ENCODE peak calls at places on chromosome X, in ten cellular contexts. D, K, P, Z, M, I, J, A, S and O are unnamed samples.

GRCh38 chrX:12701625-12702024 is 89.6 kb upstream of the PRPS2 start:
- DNase-seq in D (peak), K (peak), P (peak), J (no peak), Z (no peak), S (peak), A (peak), M (peak), I (no peak), O (peak)

GRCh38 chrX:131067216-131067615 is 9.1 kb downstream of the ARHGAP36 start:
- DNase-seq in Z (no peak), S (no peak), D (no peak), A (no peak), I (no peak), K (no peak), P (no peak), J (no peak), M (no peak), O (no peak)

GRCh38 chrX:135536883-135537282 is 16.4 kb downstream of the INTS6L start:
- DNase-seq in Z (no peak), I (no peak), P (no peak), M (no peak), S (no peak), K (no peak), A (no peak), D (no peak), J (no peak), O (no peak)

GRCh38 chrX:47579537-47579936 is 2.7 kb upstream of the TIMP1 start:
- DNase-seq in D (peak), P (peak), Z (no peak), I (no peak), J (no peak), M (no peak), A (peak), S (peak), K (no peak), O (peak)

GRCh38 chrX:9759340-9759739 is 6.3 kb downstream of the GPR143 start:
- DNase-seq in J (no peak), A (no peak), I (no peak), P (no peak), M (no peak), Z (no peak), K (no peak), D (no peak), S (no peak), O (no peak)

GRCh38 chrX:121191779-121192178 is 144.4 kb downstream of the GLUD2 start:
- DNase-seq in A (no peak), S (no peak), I (no peak), K (no peak), M (no peak), P (no peak), Z (no peak), D (no peak), J (no peak), O (no peak)

GRCh38 chrX:47577424-47577823 is 4.8 kb upstream of the TIMP1 start:
- DNase-seq in I (no peak), P (no peak), D (peak), M (no peak), J (no peak), A (no peak), S (no peak), Z (no peak), K (no peak), O (no peak)

GRCh38 chrX:140821280-140821679 is 111.7 kb downstream of the LINC00632 start:
- DNase-seq in A (no peak), D (no peak), S (no peak), I (no peak), J (no peak), Z (no peak), K (no peak), P (no peak), M (peak), O (no peak)

GRCh38 chrX:9340619-9341304 is 124.1 kb upstream of the TBL1X start:
- DNase-seq in D (peak), Z (peak), S (peak), J (no peak), P (no peak), K (no peak), I (no peak), M (peak), A (no peak), O (peak)

GRCh38 chrX:9293051-9293496 is 171.8 kb upstream of the TBL1X start:
- DNase-seq in I (no peak), M (no peak), K (no peak), P (no peak), D (no peak), J (no peak), S (no peak), A (no peak), Z (no peak), O (no peak)

GRCh38 chrX:56284269-56284668 is 52.1 kb downstream of the KLF8 start:
- DNase-seq in S (no peak), P (no peak), Z (no peak), J (no peak), D (no peak), K (no peak), I (no peak), A (peak), M (peak), O (no peak)

GRCh38 chrX:38117485-38117884 is 103.2 kb downstream of the SRPX start:
- DNase-seq in Z (no peak), S (no peak), K (no peak), P (no peak), I (peak), M (no peak), J (no peak), D (peak), A (no peak), O (no peak)

GRCh38 chrX:135432453-135432852 is 10.7 kb downstream of the SMIM10L2A start:
- DNase-seq in K (no peak), Z (no peak), P (no peak), M (no peak), A (no peak), S (no peak), I (no peak), J (no peak), D (no peak), O (no peak)

GRCh38 chrX:18709833-18710232 is 2.4 kb downstream of the PPEF1 start:
- DNase-seq in K (no peak), M (no peak), A (no peak), J (no peak), I (no peak), Z (no peak), S (no peak), P (no peak), D (no peak), O (peak)

GRCh38 chrX:108270739-108271396 is 167.4 kb downstream of the COL4A6 start:
- DNase-seq in M (no peak), I (no peak), S (peak), Z (no peak), D (peak), J (no peak), P (no peak), K (no peak), A (no peak), O (no peak)

GRCh38 chrX:155068165-155068564 is 2.8 kb downstream of the CMC4 start:
- DNase-seq in I (no peak), M (no peak), D (peak), J (no peak), A (no peak), K (no peak), Z (no peak), S (peak), P (peak), O (peak)

GRCh38 chrX:45435481-45435880 is 234.8 kb upstream of the DIPK2B start:
- DNase-seq in K (no peak), J (no peak), P (no peak), Z (no peak), I (no peak), S (no peak), A (no peak), M (no peak), D (peak), O (no peak)

GRCh38 chrX:49053223-49054072 is 5.4 kb upstream of the CCDC120 start:
- DNase-seq in K (peak), I (no peak), Z (peak), J (peak), S (peak), D (peak), P (peak), M (peak), A (peak), O (no peak)

GRCh38 chrX:132480581-132481203 is 8.1 kb downstream of the MBNL3 start:
- DNase-seq in A (peak), K (no peak), P (no peak), J (no peak), Z (no peak), D (peak), M (peak), I (no peak), S (peak), O (peak)

GRCh38 chrX:71493111-71493613 is 39.7 kb upstream of the OGT start:
- DNase-seq in S (peak), D (peak), P (no peak), A (peak), I (peak), K (no peak), J (no peak), Z (peak), M (no peak), O (no peak)

GRCh38 chrX:103446665-103447302 is 70.4 kb downstream of the BEX3 start:
- DNase-seq in M (no peak), Z (no peak), S (peak), P (no peak), J (no peak), D (no peak), I (peak), K (no peak), A (no peak), O (peak)

GRCh38 chrX:101117701-101118100 is 19.7 kb downstream of the CENPI start:
- DNase-seq in A (no peak), S (peak), I (no peak), P (no peak), J (no peak), M (no peak), K (no peak), D (peak), Z (no peak), O (no peak)

GRCh38 chrX:53074987-53075386 is 7.2 kb upstream of the TSPYL2 start:
- DNase-seq in P (no peak), A (no peak), K (no peak), Z (no peak), M (no peak), D (no peak), J (no peak), S (no peak), I (no peak), O (no peak)

GRCh38 chrX:53239474-53239873 is 14.5 kb upstream of the KDM5C start:
- DNase-seq in I (no peak), D (no peak), K (no peak), J (no peak), M (peak), P (peak), S (no peak), A (no peak), Z (no peak), O (no peak)

GRCh38 chrX:19129694-19130093 is 7.4 kb upstream of the ADGRG2 start:
- DNase-seq in J (no peak), I (no peak), M (no peak), S (no peak), D (no peak), K (no peak), P (no peak), Z (no peak), A (no peak), O (no peak)

GRCh38 chrX:10756365-10756915 is 136.1 kb upstream of the MID1 start:
- DNase-seq in I (peak), Z (no peak), K (no peak), S (peak), J (no peak), A (no peak), P (peak), M (no peak), D (peak), O (peak)

GRCh38 chrX:147935156-147935758 is 23.5 kb downstream of the FMR1 start:
- DNase-seq in K (no peak), D (no peak), P (no peak), Z (no peak), A (no peak), M (no peak), J (no peak), S (no peak), I (no peak), O (no peak)

GRCh38 chrX:135688137-135688536 is 25.3 kb upstream of the CT45A1 start:
- DNase-seq in J (no peak), K (no peak), A (no peak), D (no peak), P (no peak), S (no peak), Z (no peak), I (no peak), M (no peak), O (no peak)

GRCh38 chrX:68931345-68931744 is 102.5 kb downstream of the EFNB1 start:
- DNase-seq in J (no peak), P (no peak), D (no peak), Z (no peak), M (no peak), K (no peak), S (no peak), A (peak), I (no peak), O (no peak)

GRCh38 chrX:150018931-150019331 is 80.6 kb upstream of the EOLA2 start:
- DNase-seq in K (no peak), P (no peak), A (no peak), J (no peak), Z (no peak), M (no peak), I (no peak), D (peak), S (peak), O (peak)

DNA sequence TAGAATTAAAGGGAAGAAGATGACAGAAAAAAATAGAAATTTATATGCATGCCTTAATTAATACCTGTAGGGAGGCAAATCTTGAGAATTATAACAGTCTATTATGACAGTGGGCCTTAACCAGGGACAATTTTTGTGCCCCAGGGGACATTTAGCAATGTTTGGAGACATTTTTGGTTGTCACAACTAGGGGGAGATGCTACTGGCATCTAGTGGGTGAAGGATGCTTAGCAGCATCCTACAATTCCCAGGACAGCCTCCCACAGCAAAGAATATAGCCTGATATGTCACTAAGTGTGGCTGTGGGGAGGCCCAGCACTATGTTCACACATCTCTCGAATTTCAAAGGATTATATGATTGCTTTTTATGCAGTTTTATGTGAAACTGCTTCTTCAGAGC is 10.5 kb downstream of the GPR82 start:
- DNase-seq in P (peak), M (no peak), Z (no peak), I (no peak), D (peak), S (peak), J (no peak), K (no peak), A (no peak), O (peak)
- TF ChIP-seq CTCF in P (peak), M (peak), Z (no peak), I (peak), D (peak), S (peak), J (peak), K (peak), A (peak), O (peak)

GRCh38 chrX:41291309-41291708 is 42.7 kb upstream of the DDX3X start:
- DNase-seq in P (no peak), K (no peak), I (no peak), M (no peak), D (no peak), A (no peak), S (no peak), Z (no peak), J (no peak), O (no peak)

GRCh38 chrX:41293269-41293668 is 40.7 kb upstream of the DDX3X start:
- DNase-seq in Z (no peak), M (peak), D (no peak), A (no peak), J (no peak), P (no peak), I (no peak), K (no peak), S (no peak), O (no peak)
- TF ChIP-seq CTCF in Z (no peak), M (peak), D (no peak), A (no peak), J (no peak), P (peak), I (peak), K (no peak), S (no peak), O (peak)

GRCh38 chrX:1411331-1411730 is 19.4 kb upstream of the SLC25A6 start:
- DNase-seq in J (no peak), S (no peak), P (no peak), I (no peak), D (no peak), A (peak), M (no peak), K (no peak), Z (no peak), O (no peak)

GRCh38 chrX:1416965-1417760 is 25.2 kb upstream of the SLC25A6 start:
- DNase-seq in P (no peak), S (no peak), K (no peak), J (no peak), Z (no peak), I (no peak), A (peak), M (no peak), D (no peak), O (no peak)

GRCh38 chrX:1417921-1418875 is 26.3 kb upstream of the SLC25A6 start:
- DNase-seq in S (no peak), D (no peak), P (no peak), K (no peak), A (peak), I (no peak), Z (no peak), J (no peak), M (no peak), O (no peak)

GRCh38 chrX:1416327-1416784 is 24.4 kb upstream of the SLC25A6 start:
- DNase-seq in A (no peak), P (no peak), D (no peak), S (no peak), J (no peak), M (no peak), K (no peak), I (no peak), Z (no peak), O (no peak)

DNA sequence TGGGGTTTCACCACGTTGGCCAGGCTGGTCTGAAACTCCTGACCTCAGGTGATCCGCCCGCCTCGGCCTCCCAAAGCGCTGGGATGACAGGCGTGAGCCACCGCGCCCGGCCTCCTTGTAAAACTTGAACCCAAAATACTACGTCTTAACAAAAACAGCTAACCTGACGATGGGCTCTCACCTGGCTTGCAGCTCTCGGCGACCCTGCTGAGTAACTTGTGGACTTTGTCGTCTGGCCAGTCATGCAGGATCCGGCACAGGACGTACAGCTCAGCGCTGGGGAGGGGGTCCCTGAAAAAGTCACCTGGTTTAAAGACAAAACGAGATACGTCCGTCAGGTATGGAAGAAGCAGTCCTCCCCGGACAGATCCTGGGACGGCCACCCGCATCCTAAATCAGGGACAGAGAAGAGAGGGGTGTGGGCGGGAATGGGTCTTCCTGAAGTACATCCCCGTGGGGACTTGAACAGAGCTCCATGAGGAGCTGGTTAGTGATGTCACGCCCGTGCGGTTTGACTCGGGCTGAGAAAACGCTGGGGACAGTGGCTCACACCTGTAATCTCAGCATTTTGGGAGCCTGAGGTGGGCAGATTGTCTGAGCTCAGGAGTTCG is 20.7 kb upstream of the SLC25A6 start:
- DNase-seq in A (peak), Z (no peak), S (no peak), J (no peak), I (no peak), P (no peak), D (no peak), K (no peak), M (no peak), O (no peak)
- TF ChIP-seq CTCF in A (no peak), Z (no peak), S (no peak), J (no peak), I (no peak), P (no peak), D (no peak), K (no peak), M (no peak), O (no peak)

GRCh38 chrX:32533848-32534247 is 677.5 kb downstream of the DMD start:
- DNase-seq in A (no peak), J (no peak), Z (no peak), P (no peak), M (no peak), I (no peak), K (no peak), D (no peak), S (no peak), O (no peak)
- TF ChIP-seq CTCF in A (no peak), J (no peak), Z (no peak), P (no peak), M (no peak), I (no peak), K (no peak), D (no peak), S (no peak), O (no peak)